ENCODE peak calls at places on chromosomes 1 and 21, in four cellular contexts. V, C, F and P are unnamed samples.

GRCh38 chr1:21264913-21265312 is 25.4 kb downstream of the ECE1 start:
- DNase-seq in V (no peak), C (peak), F (no peak), P (no peak)

GRCh38 chr21:33121715-33122475 is 52.0 kb downstream of the OLIG1 start:
- DNase-seq in V (peak), C (peak), F (peak), P (peak)

GRCh38 chr1:217048104-217048707 is 325.0 kb upstream of the ESRRG start:
- DNase-seq in V (peak), C (no peak), F (peak), P (no peak)

GRCh38 chr1:7783178-7783711 is 846 bp upstream of the PER3 start:
- DNase-seq in V (peak), C (peak), F (peak), P (no peak)

GRCh38 chr1:239765163-239765562 is 326.5 kb upstream of the FMN2 start:
- DNase-seq in V (peak), C (no peak), F (peak), P (no peak)

GRCh38 chr21:22710725-22711124 is 1712.5 kb downstream of the NCAM2 start:
- DNase-seq in V (no peak), C (no peak), F (no peak), P (no peak)

GRCh38 chr1:205458777-205459566 is 3.1 kb upstream of the BLACAT1 start:
- DNase-seq in V (peak), C (peak), F (peak), P (no peak)

GRCh38 chr1:181646723-181647122 is 163.4 kb downstream of the CACNA1E start:
- DNase-seq in V (no peak), C (no peak), F (no peak), P (no peak)

GRCh38 chr1:230868736-230869385 is 540 bp upstream of the C1orf198 start:
- DNase-seq in V (peak), C (no peak), F (peak), P (peak)

GRCh38 chr1:59732219-59732955 is 82.4 kb upstream of the HOOK1 start:
- DNase-seq in V (no peak), C (peak), F (no peak), P (no peak)

GRCh38 chr21:20902998-20903397 is 95.2 kb upstream of the NCAM2 start:
- DNase-seq in V (no peak), C (no peak), F (no peak), P (no peak)

GRCh38 chr1:15220825-15221431 is 26.1 kb upstream of the FHAD1 start:
- DNase-seq in V (no peak), C (no peak), F (no peak), P (no peak)

GRCh38 chr1:61273167-61273705 is 190.9 kb downstream of the NFIA start:
- DNase-seq in V (no peak), C (no peak), F (no peak), P (no peak)

GRCh38 chr1:94927405-94928175 is 680 bp upstream of the CNN3 start:
- DNase-seq in V (peak), C (peak), F (peak), P (peak)

GRCh38 chr1:53766194-53766748 is 27.3 kb upstream of the GLIS1 start:
- DNase-seq in V (no peak), C (no peak), F (no peak), P (no peak)

GRCh38 chr21:41620541-41620940 is 112.6 kb upstream of the TMPRSS2 start:
- DNase-seq in V (no peak), C (no peak), F (no peak), P (no peak)

GRCh38 chr1:51086496-51087271 is 15.3 kb upstream of the C1orf185 start:
- DNase-seq in V (peak), C (no peak), F (peak), P (no peak)

GRCh38 chr21:33414926-33415325 is 11.7 kb downstream of the IFNGR2 start:
- DNase-seq in V (no peak), C (no peak), F (no peak), P (no peak)

GRCh38 chr1:151266821-151267220 is 12.3 kb downstream of the PSMD4 start:
- DNase-seq in V (no peak), C (no peak), F (no peak), P (no peak)

GRCh38 chr1:45750298-45751038 is at the start of gene IPP:
- DNase-seq in V (peak), C (peak), F (peak), P (peak)

GRCh38 chr1:5982868-5983267 is 9.4 kb downstream of the NPHP4 start:
- DNase-seq in V (no peak), C (no peak), F (no peak), P (no peak)

GRCh38 chr1:248802454-248802853 is 23.3 kb downstream of the SH3BP5L start:
- DNase-seq in V (no peak), C (no peak), F (no peak), P (no peak)

GRCh38 chr1:1371741-1372711 is 3.0 kb downstream of the AURKAIP1 start:
- DNase-seq in V (peak), C (peak), F (peak), P (no peak)

GRCh38 chr1:60765204-60765603 is 317.2 kb upstream of the NFIA start:
- DNase-seq in V (peak), C (no peak), F (peak), P (no peak)

GRCh38 chr1:79232831-79233230 is 226.3 kb upstream of the ADGRL4 start:
- DNase-seq in V (no peak), C (no peak), F (no peak), P (no peak)

GRCh38 chr1:193537266-193538003 is 351.0 kb upstream of the B3GALT2 start:
- DNase-seq in V (no peak), C (no peak), F (no peak), P (no peak)

GRCh38 chr1:153513023-153513422 is 22.8 kb downstream of the S100A6 start:
- DNase-seq in V (no peak), C (no peak), F (no peak), P (no peak)

GRCh38 chr1:153518562-153518961 is 17.2 kb downstream of the S100A6 start:
- DNase-seq in V (no peak), C (no peak), F (no peak), P (no peak)

GRCh38 chr1:153513666-153514065 is 22.1 kb downstream of the S100A6 start:
- DNase-seq in V (no peak), C (no peak), F (no peak), P (no peak)

GRCh38 chr1:153519242-153519641 is 16.5 kb downstream of the S100A6 start:
- DNase-seq in V (no peak), C (no peak), F (no peak), P (no peak)

GRCh38 chr1:153515504-153516394 is 20.0 kb downstream of the S100A6 start:
- DNase-seq in V (no peak), C (no peak), F (no peak), P (no peak)
- H2BK15ac ChIP-seq in V (no peak), C (no peak), F (no peak), P (no peak)

GRCh38 chr1:9164919-9165318 is 36.0 kb upstream of the GPR157 start:
- DNase-seq in V (no peak), C (no peak), F (no peak), P (no peak)
- H2BK15ac ChIP-seq in V (no peak), C (no peak), F (no peak), P (no peak)

DNA sequence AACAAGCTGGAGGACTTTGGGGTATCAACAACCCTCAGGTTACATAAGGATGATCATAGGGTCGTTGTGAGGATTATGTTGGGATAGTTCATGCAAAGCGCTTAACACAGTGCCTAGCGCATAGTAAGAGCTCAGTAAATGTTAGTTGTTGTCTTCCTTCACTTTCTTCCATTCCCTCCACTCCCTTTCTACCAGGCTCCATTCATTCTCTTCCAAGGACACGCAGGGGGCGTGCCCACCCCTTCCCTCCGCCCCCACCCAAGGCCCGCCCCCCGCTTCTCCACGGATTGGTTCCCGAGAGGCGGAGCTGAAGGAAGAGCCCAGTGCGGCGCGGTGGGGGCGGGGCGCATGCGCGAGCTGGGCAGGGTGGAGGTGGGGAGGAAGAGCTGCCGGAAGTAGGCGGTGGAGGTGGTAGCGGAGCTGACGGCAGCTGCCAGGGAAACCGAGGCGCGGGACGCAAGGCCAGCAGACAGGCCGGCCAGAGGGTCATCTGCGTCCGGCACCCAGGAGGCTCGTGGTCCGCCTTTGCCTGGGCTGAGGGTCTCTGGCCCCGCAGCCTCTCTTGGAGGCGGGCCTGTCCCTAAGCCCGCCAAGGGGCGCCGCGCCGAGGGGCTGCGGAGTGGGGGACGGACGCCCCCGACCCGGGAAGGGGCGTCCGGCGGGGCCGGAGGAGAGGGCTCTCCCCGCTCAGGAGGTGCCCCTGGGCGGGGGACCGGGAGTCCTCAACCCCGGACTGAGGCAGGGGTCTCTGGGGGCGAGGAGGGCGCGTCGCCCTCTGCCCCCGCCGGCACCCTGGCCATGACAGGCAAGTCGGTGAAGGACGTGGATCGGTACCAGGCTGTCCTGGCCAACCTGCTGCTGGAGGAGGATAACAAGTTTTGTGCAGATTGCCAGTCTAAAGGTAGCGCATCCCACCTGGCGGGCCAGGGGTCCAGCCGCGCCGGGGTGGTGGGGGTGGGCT is at the start of gene SMAP2:
- DNase-seq in V (peak), C (peak), F (peak), P (peak)
- H2BK15ac ChIP-seq in V (no peak), C (peak), F (no peak), P (no peak)

GRCh38 chr21:36169465-36170128 is 13.0 kb downstream of the DOP1B start:
- DNase-seq in V (peak), C (no peak), F (peak), P (no peak)

GRCh38 chr21:36166705-36167104 is 10.1 kb downstream of the DOP1B start:
- DNase-seq in V (peak), C (no peak), F (peak), P (no peak)

GRCh38 chr21:36170823-36171222 is 14.2 kb downstream of the DOP1B start:
- DNase-seq in V (no peak), C (no peak), F (peak), P (no peak)

GRCh38 chr21:36171741-36172331 is 15.2 kb downstream of the DOP1B start:
- DNase-seq in V (peak), C (peak), F (peak), P (no peak)

DNA sequence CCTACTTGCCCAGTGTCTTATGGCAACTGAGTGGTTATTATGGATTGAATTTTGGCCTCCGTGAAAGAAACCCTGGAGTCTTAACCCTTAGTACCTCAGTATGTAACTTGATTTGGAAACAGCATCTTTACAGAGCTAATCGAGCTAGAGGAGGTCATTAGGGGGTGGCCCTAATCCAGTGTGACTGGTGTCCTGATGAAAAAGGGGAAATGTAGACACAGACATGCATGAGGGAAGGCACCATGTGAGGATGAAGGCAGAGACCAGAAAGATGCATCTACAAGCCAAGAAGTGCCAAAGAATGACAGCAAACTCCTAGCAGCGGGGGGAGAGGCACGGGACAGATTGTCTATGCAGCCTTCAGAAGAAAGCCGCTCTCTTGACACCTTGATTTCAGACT is 14.7 kb downstream of the DOP1B start:
- DNase-seq in V (no peak), C (no peak), F (peak), P (no peak)
- H2BK15ac ChIP-seq in V (no peak), C (no peak), F (no peak), P (no peak)

GRCh38 chr21:43810505-43811261 is 21.3 kb downstream of the RRP1 start:
- DNase-seq in V (peak), C (peak), F (peak), P (peak)
- H2BK15ac ChIP-seq in V (no peak), C (no peak), F (no peak), P (peak)

DNA sequence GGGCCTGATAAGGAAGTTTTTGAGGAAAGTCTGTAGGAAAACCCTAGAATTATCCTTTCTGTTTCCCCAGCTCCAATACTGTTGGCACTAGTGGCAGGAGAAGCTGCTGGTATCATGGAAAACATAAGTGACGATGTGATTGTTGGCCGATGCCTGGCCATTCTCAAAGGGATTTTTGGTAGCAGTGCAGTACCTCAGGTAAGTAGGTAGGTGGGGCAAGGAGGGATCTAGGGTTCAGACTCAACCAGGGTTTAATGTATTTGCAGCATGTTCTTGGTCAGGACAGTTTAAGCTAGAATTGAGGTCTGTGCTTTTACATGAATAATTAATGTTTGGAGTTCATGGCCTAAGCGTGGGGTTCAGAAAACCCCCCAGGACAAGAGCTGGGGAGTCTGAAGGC is 62.1 kb downstream of the KDM1A start:
- DNase-seq in V (peak), C (no peak), F (peak), P (no peak)
- H2BK15ac ChIP-seq in V (no peak), C (no peak), F (no peak), P (no peak)